ENCODE peak calls at places on chromosomes 3 and 15, in nine cellular contexts. One of them, this sample, is unnamed.
A peak's percentile ranks its signal among the peaks of the same experiment; 100 is the strongest.

GRCh38 chr3:66598168-66598567 is 97.3 kb upstream of the LRIG1 start:
- DNase-seq in T-helper 17 cell: no peak
- DNase-seq in heart right ventricle: no peak
- DNase-seq in retina: no peak
- DNase-seq in activated B cell treated with CpG ODN at 0.5 μM for 24 hours: no peak
- DNase-seq in AG08395: peak; percentile 37
- DNase-seq in activated T-cell treated with anti-CD3 and anti-CD28 coated beads, Interleukin-2, amount 50 U/mL, for 4 hours: no peak
- DNase-seq in T-helper 2 cell treated with Interferon-gamma antibody and Interleukin-4, amounts not matched to agents 5 μg/mL and 100 μg/mL, for 36 hours: no peak
- DNase-seq in epithelial cell of prostate: no peak
- DNase-seq in this sample: no peak

GRCh38 chr3:24405057-24405456 is 89.6 kb downstream of the THRB start:
- DNase-seq in epithelial cell of prostate: no peak
- DNase-seq in T-helper 17 cell: no peak
- DNase-seq in activated B cell treated with CpG ODN at 0.5 μM for 24 hours: no peak
- DNase-seq in activated T-cell treated with anti-CD3 and anti-CD28 coated beads, Interleukin-2, amount 50 U/mL, for 4 hours: no peak
- DNase-seq in heart right ventricle: no peak
- DNase-seq in T-helper 2 cell treated with Interferon-gamma antibody and Interleukin-4, amounts not matched to agents 5 μg/mL and 100 μg/mL, for 36 hours: no peak
- DNase-seq in AG08395: no peak
- DNase-seq in retina: no peak
- DNase-seq in this sample: no peak

GRCh38 chr3:108062051-108062450 is 28.8 kb downstream of the CD47 start:
- DNase-seq in retina: no peak
- DNase-seq in T-helper 17 cell: no peak
- DNase-seq in epithelial cell of prostate: no peak
- DNase-seq in AG08395: no peak
- DNase-seq in activated B cell treated with CpG ODN at 0.5 μM for 24 hours: no peak
- DNase-seq in activated T-cell treated with anti-CD3 and anti-CD28 coated beads, Interleukin-2, amount 50 U/mL, for 4 hours: no peak
- DNase-seq in heart right ventricle: no peak
- DNase-seq in T-helper 2 cell treated with Interferon-gamma antibody and Interleukin-4, amounts not matched to agents 5 μg/mL and 100 μg/mL, for 36 hours: no peak
- DNase-seq in this sample: no peak

GRCh38 chr3:12882336-12883310 is 41.3 kb upstream of the RPL32 start:
- DNase-seq in heart right ventricle: no peak
- DNase-seq in AG08395: no peak
- DNase-seq in activated B cell treated with CpG ODN at 0.5 μM for 24 hours: no peak
- DNase-seq in activated T-cell treated with anti-CD3 and anti-CD28 coated beads, Interleukin-2, amount 50 U/mL, for 4 hours: no peak
- DNase-seq in retina: no peak
- DNase-seq in T-helper 17 cell: no peak
- DNase-seq in epithelial cell of prostate: no peak
- DNase-seq in T-helper 2 cell treated with Interferon-gamma antibody and Interleukin-4, amounts not matched to agents 5 μg/mL and 100 μg/mL, for 36 hours: no peak
- DNase-seq in this sample: no peak

GRCh38 chr15:40298216-40298935 is 9.4 kb downstream of the PLCB2 start:
- DNase-seq in AG08395: no peak
- DNase-seq in epithelial cell of prostate: no peak
- DNase-seq in heart right ventricle: no peak
- DNase-seq in T-helper 2 cell treated with Interferon-gamma antibody and Interleukin-4, amounts not matched to agents 5 μg/mL and 100 μg/mL, for 36 hours: no peak
- DNase-seq in activated T-cell treated with anti-CD3 and anti-CD28 coated beads, Interleukin-2, amount 50 U/mL, for 4 hours: no peak
- DNase-seq in retina: no peak
- DNase-seq in activated B cell treated with CpG ODN at 0.5 μM for 24 hours: no peak
- DNase-seq in T-helper 17 cell: no peak
- DNase-seq in this sample: no peak

GRCh38 chr3:189276481-189277190 is 104.9 kb downstream of the TPRG1 start:
- DNase-seq in T-helper 2 cell treated with Interferon-gamma antibody and Interleukin-4, amounts not matched to agents 5 μg/mL and 100 μg/mL, for 36 hours: no peak
- DNase-seq in AG08395: peak; percentile 86
- DNase-seq in activated T-cell treated with anti-CD3 and anti-CD28 coated beads, Interleukin-2, amount 50 U/mL, for 4 hours: no peak
- DNase-seq in activated B cell treated with CpG ODN at 0.5 μM for 24 hours: no peak
- DNase-seq in heart right ventricle: no peak
- DNase-seq in epithelial cell of prostate: no peak
- DNase-seq in T-helper 17 cell: no peak
- DNase-seq in retina: no peak
- DNase-seq in this sample: no peak

GRCh38 chr3:197936819-197937384 is 13.1 kb upstream of the RPL35A start:
- DNase-seq in AG08395: no peak
- DNase-seq in heart right ventricle: no peak
- DNase-seq in activated B cell treated with CpG ODN at 0.5 μM for 24 hours: no peak
- DNase-seq in retina: no peak
- DNase-seq in T-helper 17 cell: no peak
- DNase-seq in activated T-cell treated with anti-CD3 and anti-CD28 coated beads, Interleukin-2, amount 50 U/mL, for 4 hours: no peak
- DNase-seq in T-helper 2 cell treated with Interferon-gamma antibody and Interleukin-4, amounts not matched to agents 5 μg/mL and 100 μg/mL, for 36 hours: no peak
- DNase-seq in epithelial cell of prostate: no peak
- DNase-seq in this sample: no peak

GRCh38 chr3:130462089-130462488 is 54.9 kb upstream of the COL6A6 start:
- DNase-seq in T-helper 2 cell treated with Interferon-gamma antibody and Interleukin-4, amounts not matched to agents 5 μg/mL and 100 μg/mL, for 36 hours: no peak
- DNase-seq in activated B cell treated with CpG ODN at 0.5 μM for 24 hours: no peak
- DNase-seq in activated T-cell treated with anti-CD3 and anti-CD28 coated beads, Interleukin-2, amount 50 U/mL, for 4 hours: no peak
- DNase-seq in T-helper 17 cell: no peak
- DNase-seq in AG08395: no peak
- DNase-seq in retina: no peak
- DNase-seq in heart right ventricle: no peak
- DNase-seq in epithelial cell of prostate: no peak
- DNase-seq in this sample: no peak

GRCh38 chr3:112092439-112093179 is 6.4 kb downstream of the C3orf52 start:
- DNase-seq in epithelial cell of prostate: no peak
- DNase-seq in heart right ventricle: no peak
- DNase-seq in T-helper 17 cell: no peak
- DNase-seq in retina: no peak
- DNase-seq in activated T-cell treated with anti-CD3 and anti-CD28 coated beads, Interleukin-2, amount 50 U/mL, for 4 hours: no peak
- DNase-seq in AG08395: peak; percentile 43
- DNase-seq in activated B cell treated with CpG ODN at 0.5 μM for 24 hours: no peak
- DNase-seq in T-helper 2 cell treated with Interferon-gamma antibody and Interleukin-4, amounts not matched to agents 5 μg/mL and 100 μg/mL, for 36 hours: no peak
- DNase-seq in this sample: no peak

GRCh38 chr3:18443670-18444596 is 18.8 kb upstream of the SATB1 start:
- DNase-seq in heart right ventricle: peak; percentile 16
- DNase-seq in T-helper 2 cell treated with Interferon-gamma antibody and Interleukin-4, amounts not matched to agents 5 μg/mL and 100 μg/mL, for 36 hours: no peak
- DNase-seq in epithelial cell of prostate: no peak
- DNase-seq in activated B cell treated with CpG ODN at 0.5 μM for 24 hours: peak; percentile 34
- DNase-seq in T-helper 17 cell: peak; percentile 11
- DNase-seq in activated T-cell treated with anti-CD3 and anti-CD28 coated beads, Interleukin-2, amount 50 U/mL, for 4 hours: peak; percentile 11
- DNase-seq in AG08395: peak; percentile 8
- DNase-seq in retina: peak; percentile 69
- DNase-seq in this sample: peak; percentile 3